ENCODE peak calls at places on chromosomes 1 and 21, in seven cellular contexts. M is nephron progenitor cell; C is HAP-1; R is stimulated activated naive CD4-positive, alpha-beta T cell treated with Interleukin-2 at 50 U/mL for 16 hours; N is effector CD4-positive, alpha-beta T cell; V is Daoy; W is NCI-H510A treated with DMSO at 0.1 percent for 48 hours. J is an unnamed sample.

GRCh38 chr1:8922962-8923361 is 22.7 kb upstream of the CA6 start:
- DNase-seq in R (no peak), W (no peak), C (no peak), V (no peak), N (no peak), M (no peak), J (no peak)

GRCh38 chr21:45087022-45087823 is 12.8 kb downstream of the ADARB1 start:
- DNase-seq in R (no peak), N (no peak), V (no peak), C (no peak), W (no peak), M (no peak), J (no peak)

GRCh38 chr1:23644555-23644866 is 47.1 kb upstream of the RPL11 start:
- DNase-seq in W (no peak), N (no peak), C (no peak), R (no peak), V (no peak), M (no peak), J (no peak)

GRCh38 chr1:52867060-52867845 is 24.7 kb downstream of the ZYG11A start:
- DNase-seq in W (no peak), M (no peak), V (no peak), C (no peak), N (no peak), R (no peak), J (no peak)

GRCh38 chr1:59177756-59178155 is 119.1 kb upstream of the FGGY start:
- DNase-seq in W (no peak), C (no peak), V (no peak), R (no peak), N (no peak), M (no peak), J (no peak)

GRCh38 chr1:164767257-164768044 is 208.5 kb downstream of the PBX1 start:
- DNase-seq in N (no peak), M (no peak), C (no peak), W (no peak), R (no peak), V (peak; percentile 87), J (peak; percentile 82)

GRCh38 chr1:203272633-203273205 is 32.6 kb upstream of the BTG2 start:
- DNase-seq in M (no peak), R (no peak), W (no peak), N (no peak), V (no peak), C (no peak), J (no peak)

GRCh38 chr1:92030701-92031107 is 919 bp downstream of the EPHX4 start:
- DNase-seq in W (peak; percentile 35), R (no peak), V (peak; percentile 91), M (no peak), N (no peak), C (no peak), J (peak; percentile 69)

GRCh38 chr1:21664806-21665588 is 4.2 kb downstream of the RAP1GAP start:
- DNase-seq in M (no peak), C (no peak), R (no peak), N (no peak), V (no peak), W (no peak), J (no peak)

GRCh38 chr1:38025233-38025632 is 12.7 kb downstream of the UTP11 start:
- DNase-seq in C (no peak), R (no peak), W (no peak), N (no peak), V (no peak), M (no peak), J (no peak)

GRCh38 chr1:229900220-229900619 is 166.8 kb upstream of the GALNT2 start:
- DNase-seq in W (no peak), C (no peak), V (no peak), N (no peak), M (no peak), R (no peak), J (no peak)

GRCh38 chr1:41631154-41631553 is 146.7 kb upstream of the EDN2 start:
- DNase-seq in C (peak; percentile 1), R (no peak), M (no peak), N (no peak), V (no peak), W (no peak), J (no peak)

GRCh38 chr1:213082778-213083445 is 31.9 kb downstream of the RPS6KC1 start:
- DNase-seq in V (peak; percentile 9), C (no peak), R (no peak), W (no peak), N (no peak), M (no peak), J (peak; percentile 16)

GRCh38 chr1:31523769-31524168 is 52.5 kb upstream of the TINAGL1 start:
- DNase-seq in R (no peak), V (no peak), M (no peak), N (no peak), C (no peak), W (no peak), J (peak; percentile 28)

GRCh38 chr1:155946633-155947219 is 5.3 kb downstream of the RXFP4 start:
- DNase-seq in M (no peak), V (no peak), W (no peak), N (no peak), C (no peak), R (no peak), J (no peak)

GRCh38 chr1:161382214-161383019 is 14.7 kb upstream of the CFAP126 start:
- DNase-seq in N (no peak), C (no peak), W (peak; percentile 67), R (no peak), M (no peak), V (peak; percentile 68), J (peak; percentile 75)

GRCh38 chr1:215793210-215793609 is 226.1 kb downstream of the KCTD3 start:
- DNase-seq in N (no peak), V (peak; percentile 5), W (peak; percentile 10), R (no peak), C (no peak), M (no peak), J (peak; percentile 68)

GRCh38 chr1:12195416-12195815 is 28.6 kb downstream of the TNFRSF1B start:
- DNase-seq in N (no peak), W (no peak), R (no peak), M (no peak), V (no peak), C (no peak), J (no peak)

GRCh38 chr1:25821630-25822091 is 1.9 kb downstream of the MTFR1L start:
- DNase-seq in N (no peak), C (no peak), R (no peak), V (no peak), M (no peak), W (no peak), J (no peak)

GRCh38 chr1:34156739-34157138 is 8.3 kb downstream of the CSMD2 start:
- DNase-seq in W (no peak), C (no peak), R (no peak), M (no peak), N (no peak), V (no peak), J (no peak)

GRCh38 chr1:183287191-183287675 is 101.2 kb downstream of the LAMC2 start:
- DNase-seq in C (no peak), R (no peak), V (no peak), N (no peak), M (no peak), W (no peak), J (no peak)

J was measured in A172.